ENCODE peak calls at places on chromosomes 7 and 10, in five cellular contexts. Z is iris pigment epithelial cell; X is stimulated activated CD8-positive, alpha-beta memory T cell treated with anti-CD3 and anti-CD28 coated beads, Interleukin-12 subunit alpha, Interleukin-12 subunit beta, amount 100 ng/mL, for 1 hour; T is GM23248; K is left colon. H is an unnamed sample.
A peak's percentile ranks its signal among the peaks of the same experiment; 100 is the strongest.

GRCh38 chr7:134720091-134720935 is 59.1 kb upstream of the CALD1 start:
- DNase-seq in Z (no peak), X (no peak), T (peak; percentile 51), K (no peak), H (peak; percentile 56)

GRCh38 chr7:98238076-98238475 is 14.0 kb downstream of the TECPR1 start:
- DNase-seq in Z (no peak), X (no peak), T (no peak), K (no peak), H (no peak)

GRCh38 chr10:29841724-29842649 is 207.2 kb upstream of the SVIL start:
- DNase-seq in Z (no peak), X (no peak), T (peak; percentile 33), K (peak; percentile 76), H (no peak)

GRCh38 chr10:61000769-61001730 is 57.1 kb upstream of the RHOBTB1 start:
- DNase-seq in Z (peak; percentile 17), X (no peak), T (peak; percentile 28), K (no peak), H (peak; percentile 10)

GRCh38 chr7:20653636-20654035 is 38.2 kb downstream of the ABCB5 start:
- DNase-seq in Z (no peak), X (no peak), T (no peak), K (no peak), H (no peak)

GRCh38 chr7:12685550-12685949 is 1.9 kb upstream of the ARL4A start:
- DNase-seq in Z (peak; percentile 45), X (peak; percentile 11), T (peak; percentile 73), K (peak; percentile 35), H (peak; percentile 72)

GRCh38 chr10:59167512-59167911 is 8.9 kb upstream of the PHYHIPL start:
- DNase-seq in Z (no peak), X (no peak), T (no peak), K (no peak), H (no peak)

GRCh38 chr10:5840314-5841307 is 27.4 kb upstream of the GDI2 start:
- DNase-seq in Z (peak; percentile 26), X (no peak), T (no peak), K (no peak), H (peak; percentile 71)

GRCh38 chr7:24979470-24979862 is 512 bp downstream of the OSBPL3 start:
- DNase-seq in Z (peak; percentile 86), X (peak; percentile 68), T (peak; percentile 89), K (peak; percentile 76), H (peak; percentile 63)

GRCh38 chr10:114684822-114685209 is 26.7 kb upstream of the ABLIM1 start:
- DNase-seq in Z (peak; percentile 77), X (no peak), T (peak; percentile 84), K (peak; percentile 34), H (peak; percentile 58)

GRCh38 chr7:36448781-36449379 is 59.2 kb downstream of the ANLN start:
- DNase-seq in Z (peak; percentile 50), X (no peak), T (peak; percentile 44), K (no peak), H (peak; percentile 22)

GRCh38 chr7:134741901-134742635 is 37.4 kb upstream of the CALD1 start:
- DNase-seq in Z (peak; percentile 42), X (no peak), T (peak; percentile 84), K (no peak), H (peak; percentile 83)

GRCh38 chr10:120455004-120455403 is 2.0 kb upstream of the PLPP4 start:
- DNase-seq in Z (peak; percentile 40), X (no peak), T (peak; percentile 81), K (no peak), H (no peak)

GRCh38 chr7:5139998-5140397 is 50.0 kb upstream of the WIPI2 start:
- DNase-seq in Z (peak; percentile 15), X (no peak), T (peak; percentile 41), K (no peak), H (peak; percentile 23)

GRCh38 chr10:97849491-97850402 is at the start of gene GOLGA7B:
- DNase-seq in Z (peak; percentile 20), X (peak; percentile 23), T (peak; percentile 69), K (no peak), H (no peak)

GRCh38 chr7:81685263-81685868 is 84.5 kb downstream of the HGF start:
- DNase-seq in Z (no peak), X (no peak), T (no peak), K (no peak), H (peak; percentile 60)

GRCh38 chr10:116170815-116171250 is 102.2 kb downstream of the GFRA1 start:
- DNase-seq in Z (peak; percentile 72), X (no peak), T (peak; percentile 95), K (no peak), H (peak; percentile 70)

GRCh38 chr7:29199776-29200175 is 5.2 kb downstream of the CHN2 start:
- DNase-seq in Z (no peak), X (no peak), T (no peak), K (no peak), H (no peak)